ENCODE peak calls at places on chromosomes 3 and 15, in seven cellular contexts. F is transverse colon, K is ovary, G is adrenal gland, S is breast epithelium, L is heart left ventricle, Z is prostate gland. E is an unnamed sample.

GRCh38 chr15:34109775-34110663 is 8.1 kb downstream of the PGBD4 start:
- DNase-seq in L (no peak), S (no peak), K (no peak), G (no peak), F (no peak), Z (no peak), E (no peak)

GRCh38 chr3:127425505-127426443 is 137.9 kb upstream of the PRR20G start:
- DNase-seq in F (no peak), S (peak; percentile 13), Z (no peak), G (no peak), L (no peak), K (peak; percentile 6), E (no peak)

GRCh38 chr3:11847607-11848006 is 922 bp upstream of the TAMM41 start:
- DNase-seq in L (no peak), K (no peak), Z (no peak), S (no peak), F (no peak), G (no peak), E (no peak)

GRCh38 chr3:16377196-16377595 is 112.2 kb downstream of the OXNAD1 start:
- DNase-seq in F (no peak), G (no peak), Z (no peak), S (no peak), K (no peak), L (no peak), E (no peak)

GRCh38 chr15:91032919-91033803 is 10.8 kb upstream of the VPS33B start:
- DNase-seq in F (peak; percentile 88), Z (peak; percentile 64), K (peak; percentile 44), S (peak; percentile 25), G (peak; percentile 79), L (peak; percentile 66), E (peak; percentile 93)

GRCh38 chr15:57227899-57228298 is 148.4 kb upstream of the CGNL1 start:
- DNase-seq in G (no peak), L (no peak), Z (no peak), K (no peak), F (no peak), S (no peak), E (no peak)

GRCh38 chr15:46304320-46304719 is 669.5 kb downstream of the SQOR start:
- DNase-seq in F (no peak), S (no peak), L (no peak), K (no peak), Z (no peak), G (no peak), E (no peak)

GRCh38 chr3:101171797-101172196 is 148.6 kb downstream of the IMPG2 start:
- DNase-seq in F (no peak), S (no peak), G (no peak), Z (no peak), K (no peak), L (no peak), E (no peak)

GRCh38 chr3:146131616-146132410 is 29.2 kb downstream of the PLOD2 start:
- DNase-seq in S (no peak), Z (no peak), L (no peak), K (no peak), F (no peak), G (no peak), E (no peak)

GRCh38 chr3:79767194-79767952 is 425 bp downstream of the ROBO1 start:
- DNase-seq in G (no peak), Z (no peak), L (no peak), S (no peak), K (no peak), F (no peak), E (no peak)

GRCh38 chr3:48739955-48740823 is 23.2 kb upstream of the IP6K2 start:
- DNase-seq in F (peak; percentile 96), S (peak; percentile 84), L (peak; percentile 95), K (peak; percentile 90), Z (peak; percentile 68), G (peak; percentile 97), E (peak; percentile 93)

GRCh38 chr15:27249046-27249722 is 278.2 kb downstream of the GABRG3 start:
- DNase-seq in G (no peak), F (no peak), S (no peak), Z (no peak), K (no peak), L (no peak), E (no peak)

GRCh38 chr15:25176991-25177954 is 222.5 kb downstream of the SNRPN start:
- DNase-seq in F (peak; percentile 2), K (peak; percentile 16), S (peak; percentile 6), Z (peak; percentile 2), G (peak; percentile 8), L (peak; percentile 42), E (peak; percentile 17)

GRCh38 chr3:33426630-33427341 is 13.4 kb downstream of the UBP1 start:
- DNase-seq in K (no peak), G (no peak), F (peak; percentile 75), S (no peak), L (no peak), Z (no peak), E (no peak)

GRCh38 chr15:50162988-50163718 is 18.8 kb upstream of the SLC27A2 start:
- DNase-seq in K (no peak), G (no peak), L (no peak), Z (no peak), F (no peak), S (no peak), E (no peak)

GRCh38 chr15:93088200-93088980 is 621 bp downstream of the RGMA start:
- DNase-seq in Z (no peak), F (no peak), G (no peak), S (no peak), L (peak; percentile 75), K (peak; percentile 75), E (no peak)

GRCh38 chr3:18758047-18758704 is 333.0 kb upstream of the SATB1 start:
- DNase-seq in S (peak; percentile 19), G (no peak), F (peak; percentile 10), K (no peak), Z (peak; percentile 90), L (no peak), E (no peak)

GRCh38 chr3:112333386-112334334 is 704 bp downstream of the CD200 start:
- DNase-seq in Z (peak; percentile 6), G (no peak), S (no peak), F (no peak), K (peak; percentile 58), L (no peak), E (no peak)

GRCh38 chr3:177194319-177194718 is 3.0 kb downstream of the TBL1XR1 start:
- DNase-seq in F (no peak), G (no peak), L (no peak), S (no peak), K (no peak), Z (no peak), E (no peak)

DNA sequence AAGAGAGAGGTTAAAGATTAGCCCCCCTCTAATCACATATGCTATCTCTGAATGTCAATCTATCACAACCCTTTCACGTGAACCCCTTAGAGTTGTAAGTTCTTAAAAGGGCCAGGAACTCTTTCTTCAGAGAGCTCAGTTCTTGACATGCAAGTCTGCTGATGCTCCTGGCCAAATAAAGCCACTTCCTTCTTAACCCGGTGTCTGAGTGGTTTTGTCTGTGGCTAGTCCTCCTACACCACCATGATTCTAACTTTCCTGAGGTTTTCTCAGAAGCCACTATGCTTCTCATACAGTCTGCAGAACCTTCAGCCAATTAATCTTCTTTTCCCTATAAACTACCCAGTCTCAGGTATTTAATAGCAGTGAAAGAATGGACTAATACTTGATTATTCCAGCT is 231.1 kb upstream of the CNTN6 start:
- DNase-seq in Z (no peak), L (no peak), G (no peak), S (no peak), K (no peak), F (no peak), E (no peak)
- H3K9me3 ChIP-seq in Z (no peaks in the 10 kb centered on the region), L (no peaks in the 10 kb centered on the region), G (no peaks in the 10 kb centered on the region), S (no peaks in the 10 kb centered on the region), K (no peaks in the 10 kb centered on the region), F (no peaks in the 10 kb centered on the region), E (peaks cover 39% of the 10 kb centered on the region)

GRCh38 chr3:102688556-102688930 is 253.7 kb downstream of the ZPLD1 start:
- DNase-seq in K (no peak), L (no peak), S (no peak), F (no peak), G (no peak), Z (no peak), E (no peak)
- TF ChIP-seq POLR2A in K (no peak), L (no peak), S (no peak), F (no peak), G (no peak), Z (no peak), E (no peak)

DNA sequence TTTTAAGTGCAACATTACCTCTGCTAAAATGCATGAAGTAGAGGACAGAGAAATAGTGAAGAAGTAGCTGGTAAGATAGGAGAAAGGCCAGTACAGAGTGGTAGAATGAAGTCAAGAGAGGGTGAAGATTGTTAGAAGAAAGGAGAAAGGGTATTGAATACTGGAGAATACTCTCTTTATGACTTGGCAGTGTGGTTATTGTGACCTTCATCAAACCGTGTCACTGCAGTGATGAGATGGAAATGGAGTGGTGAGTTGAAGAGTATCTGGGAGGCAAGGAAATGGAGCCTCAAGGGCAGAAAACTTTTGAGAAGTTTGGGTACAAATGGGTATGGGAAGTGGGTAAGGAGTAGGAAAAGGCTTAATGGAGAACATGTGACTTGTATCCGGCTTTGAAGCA is 24.7 kb downstream of the MINDY2 start:
- DNase-seq in F (no peak), Z (no peak), G (no peak), L (no peak), S (no peak), K (no peak), E (no peak)
- H3K4me3 ChIP-seq in F (no peak overlapping the region), Z (no peak overlapping the region), G (no peak overlapping the region), L (no peak overlapping the region), S (no peak overlapping the region), K (no peak overlapping the region), E (no peak overlapping the region)

GRCh38 chr15:72538931-72539330 is 64.8 kb downstream of the ARIH1 start:
- DNase-seq in Z (no peak), G (no peak), F (no peak), L (no peak), K (no peak), S (no peak), E (no peak)
- H3K9me3 ChIP-seq in Z (no peaks in the 10 kb centered on the region), G (no peaks in the 10 kb centered on the region), F (peaks cover 14% of the 10 kb centered on the region), L (no peaks in the 10 kb centered on the region), K (no peaks in the 10 kb centered on the region), S (peaks cover 6% of the 10 kb centered on the region), E (no peaks in the 10 kb centered on the region)